ENCODE peak calls at places on chromosome 1, in five cellular contexts. U is mesothelial cell of epicardium; R is lower lobe of right lung; N is activated T-cell treated with anti-CD3 and anti-CD28 coated beads for 1 hour; M is stimulated activated CD8-positive, alpha-beta memory T cell treated with anti-CD3 and anti-CD28 coated beads, Interleukin-15, amount 100 ng/mL, for 4 hours. E is an unnamed sample.
A peak's percentile ranks its signal among the peaks of the same experiment; 100 is the strongest.

GRCh38 chr1:98523256-98523655 is 138.3 kb upstream of the SNX7 start:
- DNase-seq in N (no peak), M (no peak), R (no peak), U (no peak), E (no peak)

GRCh38 chr1:117009132-117009531 is 7.6 kb downstream of the CD101 start:
- DNase-seq in R (no peak), N (no peak), M (no peak), U (no peak), E (no peak)

GRCh38 chr1:67572594-67573221 is 112.3 kb upstream of the GADD45A start:
- DNase-seq in R (peak; percentile 67), M (no peak), N (no peak), U (no peak), E (no peak)

GRCh38 chr1:185969524-185969991 is 235.4 kb downstream of the HMCN1 start:
- DNase-seq in U (no peak), R (no peak), M (no peak), N (no peak), E (no peak)

GRCh38 chr1:218439541-218440295 is 94.6 kb downstream of the TGFB2 start:
- DNase-seq in M (no peak), R (no peak), N (no peak), U (no peak), E (no peak)

GRCh38 chr1:6959491-6959890 is 174.2 kb downstream of the CAMTA1 start:
- DNase-seq in N (no peak), U (no peak), M (no peak), R (no peak), E (no peak)

GRCh38 chr1:100995196-100995983 is 30.2 kb downstream of the DPH5 start:
- DNase-seq in M (no peak), R (no peak), U (no peak), N (no peak), E (no peak)

GRCh38 chr1:108830119-108831008 is 26.5 kb downstream of the AKNAD1 start:
- DNase-seq in M (no peak), R (peak; percentile 58), U (no peak), N (no peak), E (peak; percentile 62)

GRCh38 chr1:186236921-186237320 is 138.1 kb downstream of the TPR start:
- DNase-seq in M (no peak), N (no peak), U (no peak), R (no peak), E (no peak)

GRCh38 chr1:178337091-178337726 is 159.6 kb downstream of the CLEC20A start:
- DNase-seq in R (no peak), M (no peak), U (no peak), N (no peak), E (no peak)

GRCh38 chr1:212600980-212601379 is 7.6 kb upstream of the ATF3 start:
- DNase-seq in R (no peak), M (no peak), N (no peak), U (no peak), E (no peak)

GRCh38 chr1:19055001-19055400 is 98.5 kb upstream of the IFFO2 start:
- DNase-seq in M (no peak), N (no peak), R (no peak), U (no peak), E (no peak)

GRCh38 chr1:63713627-63714481 is 60.0 kb upstream of the ROR1 start:
- DNase-seq in N (no peak), M (no peak), U (no peak), R (no peak), E (peak; percentile 59)

GRCh38 chr1:182687361-182687760 is 3.0 kb upstream of the RGS8 start:
- DNase-seq in R (no peak), U (no peak), N (no peak), M (no peak), E (no peak)

GRCh38 chr1:205585835-205586785 is 45.7 kb downstream of the ELK4 start:
- DNase-seq in N (no peak), M (no peak), R (no peak), U (no peak), E (no peak)

GRCh38 chr1:34754878-34755637 is at the start of gene GJB5:
- DNase-seq in N (no peak), M (no peak), U (no peak), R (no peak), E (no peak)

GRCh38 chr1:163337631-163338030 is 15.9 kb downstream of the NUF2 start:
- DNase-seq in M (no peak), N (no peak), U (no peak), R (no peak), E (no peak)

GRCh38 chr1:98221926-98222325 is 301.1 kb upstream of the DPYD start:
- DNase-seq in U (no peak), R (no peak), M (no peak), N (no peak), E (no peak)

GRCh38 chr1:67536957-67537646 is 106.9 kb upstream of the SERBP1 start:
- DNase-seq in N (no peak), U (no peak), R (no peak), M (no peak), E (no peak)

GRCh38 chr1:20233394-20233793 is 47.1 kb upstream of the PLA2G2C start:
- DNase-seq in N (no peak), R (no peak), M (no peak), U (no peak), E (no peak)

GRCh38 chr1:164914208-164914607 is 355.2 kb downstream of the PBX1 start:
- DNase-seq in U (no peak), R (no peak), M (no peak), N (no peak), E (no peak)

GRCh38 chr1:244369256-244370057 is 82.3 kb downstream of the ADSS2 start:
- DNase-seq in U (no peak), R (no peak), N (no peak), M (no peak), E (no peak)

GRCh38 chr1:81808760-81809159 is 8.0 kb downstream of the ADGRL2 start:
- DNase-seq in R (no peak), M (no peak), N (no peak), U (no peak), E (no peak)

E was measured in brain pericyte.